ENCODE peak calls at places on chromosomes 3 and 15, in four cellular contexts. One of them, this sample, is unnamed.

GRCh38 chr3:184656991-184657669 is 54.7 kb downstream of the MAGEF1 start:
- DNase-seq in dorsolateral prefrontal cortex: no peak
- DNase-seq in fibroblast of pulmonary artery: peak
- DNase-seq in fibroblast of mammary gland: peak
- DNase-seq in this sample: peak

GRCh38 chr3:98961161-98962155 is 60.0 kb upstream of the DCBLD2 start:
- DNase-seq in fibroblast of pulmonary artery: peak
- DNase-seq in dorsolateral prefrontal cortex: no peak
- DNase-seq in fibroblast of mammary gland: peak
- DNase-seq in this sample: peak

GRCh38 chr3:124593442-124593829 is 136.8 kb upstream of the UMPS start:
- DNase-seq in dorsolateral prefrontal cortex: no peak
- DNase-seq in fibroblast of pulmonary artery: no peak
- DNase-seq in fibroblast of mammary gland: no peak
- DNase-seq in this sample: no peak

GRCh38 chr15:73715417-73715816 is 31.2 kb downstream of the CD276 start:
- DNase-seq in dorsolateral prefrontal cortex: no peak
- DNase-seq in fibroblast of mammary gland: no peak
- DNase-seq in fibroblast of pulmonary artery: no peak
- DNase-seq in this sample: no peak

GRCh38 chr3:128619146-128619890 is 31.3 kb downstream of the RPN1 start:
- DNase-seq in fibroblast of mammary gland: peak
- DNase-seq in fibroblast of pulmonary artery: peak
- DNase-seq in dorsolateral prefrontal cortex: no peak
- DNase-seq in this sample: no peak

GRCh38 chr3:71495708-71496472 is 87.6 kb downstream of the FOXP1 start:
- DNase-seq in dorsolateral prefrontal cortex: no peak
- DNase-seq in fibroblast of mammary gland: peak
- DNase-seq in fibroblast of pulmonary artery: peak
- DNase-seq in this sample: no peak

GRCh38 chr3:116176974-116177555 is 268.2 kb downstream of the LSAMP start:
- DNase-seq in dorsolateral prefrontal cortex: no peak
- DNase-seq in fibroblast of mammary gland: no peak
- DNase-seq in fibroblast of pulmonary artery: no peak
- DNase-seq in this sample: no peak

GRCh38 chr3:9970020-9970652 is 16.5 kb downstream of the EMC3 start:
- DNase-seq in fibroblast of mammary gland: peak
- DNase-seq in fibroblast of pulmonary artery: peak
- DNase-seq in dorsolateral prefrontal cortex: no peak
- DNase-seq in this sample: peak

GRCh38 chr3:158791259-158791920 is 10.5 kb upstream of the MFSD1 start:
- DNase-seq in fibroblast of pulmonary artery: peak
- DNase-seq in fibroblast of mammary gland: peak
- DNase-seq in dorsolateral prefrontal cortex: no peak
- DNase-seq in this sample: no peak

GRCh38 chr3:16103472-16103871 is 71.0 kb upstream of the GALNT15 start:
- DNase-seq in fibroblast of pulmonary artery: peak
- DNase-seq in dorsolateral prefrontal cortex: no peak
- DNase-seq in fibroblast of mammary gland: peak
- DNase-seq in this sample: peak

GRCh38 chr15:60460931-60461330 is 18.0 kb downstream of the ICE2 start:
- DNase-seq in fibroblast of pulmonary artery: no peak
- DNase-seq in fibroblast of mammary gland: no peak
- DNase-seq in dorsolateral prefrontal cortex: no peak
- DNase-seq in this sample: no peak

GRCh38 chr15:88042047-88042446 is 214.5 kb downstream of the NTRK3 start:
- DNase-seq in fibroblast of pulmonary artery: no peak
- DNase-seq in fibroblast of mammary gland: no peak
- DNase-seq in dorsolateral prefrontal cortex: no peak
- DNase-seq in this sample: no peak

GRCh38 chr15:89670985-89671560 is 8.1 kb downstream of the PLIN1 start:
- DNase-seq in fibroblast of mammary gland: no peak
- DNase-seq in fibroblast of pulmonary artery: no peak
- DNase-seq in dorsolateral prefrontal cortex: no peak
- DNase-seq in this sample: no peak

GRCh38 chr3:74614133-74614967 is at the start of gene CNTN3:
- DNase-seq in dorsolateral prefrontal cortex: no peak
- DNase-seq in fibroblast of pulmonary artery: peak
- DNase-seq in fibroblast of mammary gland: peak
- DNase-seq in this sample: no peak

GRCh38 chr3:64267774-64268604 is 42.7 kb upstream of the PRICKLE2 start:
- DNase-seq in dorsolateral prefrontal cortex: peak
- DNase-seq in fibroblast of mammary gland: peak
- DNase-seq in fibroblast of pulmonary artery: peak
- DNase-seq in this sample: peak

GRCh38 chr3:71087109-71088018 is 496.2 kb downstream of the FOXP1 start:
- DNase-seq in fibroblast of mammary gland: peak
- DNase-seq in dorsolateral prefrontal cortex: no peak
- DNase-seq in fibroblast of pulmonary artery: peak
- DNase-seq in this sample: no peak

GRCh38 chr15:55588070-55588817 is at the start of gene PYGO1:
- DNase-seq in fibroblast of mammary gland: peak
- DNase-seq in fibroblast of pulmonary artery: peak
- DNase-seq in dorsolateral prefrontal cortex: no peak
- DNase-seq in this sample: peak

GRCh38 chr3:124686028-124686670 is 44.1 kb upstream of the UMPS start:
- DNase-seq in dorsolateral prefrontal cortex: no peak
- DNase-seq in fibroblast of mammary gland: peak
- DNase-seq in fibroblast of pulmonary artery: no peak
- DNase-seq in this sample: no peak

GRCh38 chr15:51908312-51908711 is 63.3 kb downstream of the LEO1 start:
- DNase-seq in fibroblast of mammary gland: peak
- DNase-seq in fibroblast of pulmonary artery: peak
- DNase-seq in dorsolateral prefrontal cortex: no peak
- DNase-seq in this sample: no peak

GRCh38 chr15:75182187-75183131 is 19.2 kb upstream of the C15orf39 start:
- DNase-seq in dorsolateral prefrontal cortex: no peak
- DNase-seq in fibroblast of pulmonary artery: peak
- DNase-seq in fibroblast of mammary gland: peak
- DNase-seq in this sample: no peak

GRCh38 chr15:25793354-25794050 is 69.6 kb downstream of the ATP10A start:
- DNase-seq in dorsolateral prefrontal cortex: no peak
- DNase-seq in fibroblast of pulmonary artery: no peak
- DNase-seq in fibroblast of mammary gland: no peak
- DNase-seq in this sample: no peak

GRCh38 chr15:100924436-100924835 is 5.3 kb downstream of the LRRK1 start:
- DNase-seq in fibroblast of pulmonary artery: no peak
- DNase-seq in dorsolateral prefrontal cortex: no peak
- DNase-seq in fibroblast of mammary gland: no peak
- DNase-seq in this sample: no peak

DNA sequence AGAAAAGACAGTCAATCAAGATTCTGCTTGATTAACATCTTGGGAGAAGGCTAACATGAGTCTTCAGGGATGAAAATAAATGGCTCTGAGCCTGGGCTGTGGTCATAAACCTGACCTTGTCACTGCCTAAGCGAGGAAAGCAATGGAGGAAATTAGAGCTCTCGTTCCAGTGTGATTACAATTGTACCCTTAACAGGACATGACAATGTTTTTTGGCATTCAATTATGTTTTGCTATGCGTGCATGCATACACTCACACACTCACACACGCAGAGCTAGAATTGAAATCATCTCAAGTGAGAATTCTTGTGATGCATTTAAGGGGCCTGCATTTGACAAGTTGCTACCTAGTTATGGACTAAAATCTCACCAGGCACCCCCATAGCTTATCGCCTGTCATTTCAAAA is 24.1 kb downstream of the ZNF80 start:
- DNase-seq in dorsolateral prefrontal cortex: no peak
- DNase-seq in fibroblast of pulmonary artery: peak
- DNase-seq in fibroblast of mammary gland: peak
- DNase-seq in this sample: no peak
- H3K4me3 ChIP-seq in dorsolateral prefrontal cortex: no peak
- H3K4me3 ChIP-seq in fibroblast of pulmonary artery: no peak
- H3K4me3 ChIP-seq in fibroblast of mammary gland: no peak
- H3K4me3 ChIP-seq in this sample: no peak

DNA sequence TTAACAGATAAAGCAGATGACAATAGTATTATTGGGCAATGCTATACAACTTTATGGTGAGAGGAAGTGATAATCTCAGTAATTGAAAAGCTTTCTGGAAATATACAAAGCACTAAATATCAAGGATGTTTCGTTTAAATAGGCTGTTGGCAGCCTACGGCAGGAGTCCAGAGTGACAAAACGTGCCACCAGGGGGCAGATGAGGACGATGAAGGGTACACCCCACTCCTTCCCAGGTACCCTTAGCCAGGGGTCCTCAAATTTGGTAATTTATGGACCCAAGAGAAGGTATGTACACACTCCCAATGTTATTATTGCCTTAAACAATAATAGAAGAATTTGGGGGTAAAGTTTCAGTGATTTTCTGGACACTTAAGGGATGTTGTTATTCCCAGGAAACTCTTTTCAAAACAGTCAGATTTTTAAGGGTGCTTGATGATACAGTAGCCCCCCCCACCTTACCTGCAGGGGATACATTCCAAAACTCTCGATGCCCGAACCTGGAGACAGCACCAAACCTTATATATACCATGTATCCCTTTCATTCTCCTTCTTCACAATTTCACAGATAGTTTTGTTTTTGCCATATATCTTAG is 1.4 kb upstream of the MAGEL2 start:
- DNase-seq in fibroblast of pulmonary artery: peak
- DNase-seq in dorsolateral prefrontal cortex: peak
- DNase-seq in fibroblast of mammary gland: peak
- DNase-seq in this sample: no peak
- TF ChIP-seq CTCF in fibroblast of pulmonary artery: peak
- TF ChIP-seq CTCF in dorsolateral prefrontal cortex: peak
- TF ChIP-seq CTCF in fibroblast of mammary gland: peak
- TF ChIP-seq CTCF in this sample: peak

DNA sequence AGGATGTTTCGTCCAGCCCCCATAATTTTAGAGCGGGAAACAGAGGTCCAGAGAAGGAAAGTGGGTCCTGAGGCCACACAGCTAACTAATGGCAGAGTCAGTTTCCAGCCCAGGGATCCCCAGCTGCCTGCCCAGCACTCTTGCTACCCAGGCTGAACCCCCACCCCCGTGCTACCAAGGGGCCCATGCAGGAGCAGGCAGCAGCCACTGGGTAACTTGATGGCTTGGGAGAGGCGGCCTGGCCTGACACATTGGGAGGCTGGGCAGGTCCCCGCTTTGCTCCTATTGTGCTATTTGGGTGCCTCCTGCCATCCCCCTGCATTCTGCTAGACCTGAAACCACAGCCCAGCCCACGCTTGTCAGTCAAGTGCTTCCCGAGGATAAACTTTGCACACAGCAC is 6.8 kb downstream of the PAK6 start:
- DNase-seq in fibroblast of pulmonary artery: no peak
- DNase-seq in dorsolateral prefrontal cortex: no peak
- DNase-seq in fibroblast of mammary gland: no peak
- DNase-seq in this sample: no peak
- H3K4me3 ChIP-seq in fibroblast of pulmonary artery: no peak
- H3K4me3 ChIP-seq in dorsolateral prefrontal cortex: no peak
- H3K4me3 ChIP-seq in fibroblast of mammary gland: no peak
- H3K4me3 ChIP-seq in this sample: no peak

GRCh38 chr3:58214484-58215316 is 3.9 kb upstream of the DNASE1L3 start:
- DNase-seq in fibroblast of mammary gland: peak
- DNase-seq in dorsolateral prefrontal cortex: no peak
- DNase-seq in fibroblast of pulmonary artery: peak
- DNase-seq in this sample: no peak

GRCh38 chr3:58209933-58210332 is 839 bp downstream of the DNASE1L3 start:
- DNase-seq in dorsolateral prefrontal cortex: no peak
- DNase-seq in fibroblast of pulmonary artery: no peak
- DNase-seq in fibroblast of mammary gland: no peak
- DNase-seq in this sample: no peak

GRCh38 chr3:58206406-58207011 is 4.3 kb downstream of the DNASE1L3 start:
- DNase-seq in fibroblast of mammary gland: peak
- DNase-seq in dorsolateral prefrontal cortex: peak
- DNase-seq in fibroblast of pulmonary artery: peak
- DNase-seq in this sample: peak

GRCh38 chr3:58207954-58208353 is 2.8 kb downstream of the DNASE1L3 start:
- DNase-seq in fibroblast of pulmonary artery: no peak
- DNase-seq in dorsolateral prefrontal cortex: no peak
- DNase-seq in fibroblast of mammary gland: no peak
- DNase-seq in this sample: no peak

DNA sequence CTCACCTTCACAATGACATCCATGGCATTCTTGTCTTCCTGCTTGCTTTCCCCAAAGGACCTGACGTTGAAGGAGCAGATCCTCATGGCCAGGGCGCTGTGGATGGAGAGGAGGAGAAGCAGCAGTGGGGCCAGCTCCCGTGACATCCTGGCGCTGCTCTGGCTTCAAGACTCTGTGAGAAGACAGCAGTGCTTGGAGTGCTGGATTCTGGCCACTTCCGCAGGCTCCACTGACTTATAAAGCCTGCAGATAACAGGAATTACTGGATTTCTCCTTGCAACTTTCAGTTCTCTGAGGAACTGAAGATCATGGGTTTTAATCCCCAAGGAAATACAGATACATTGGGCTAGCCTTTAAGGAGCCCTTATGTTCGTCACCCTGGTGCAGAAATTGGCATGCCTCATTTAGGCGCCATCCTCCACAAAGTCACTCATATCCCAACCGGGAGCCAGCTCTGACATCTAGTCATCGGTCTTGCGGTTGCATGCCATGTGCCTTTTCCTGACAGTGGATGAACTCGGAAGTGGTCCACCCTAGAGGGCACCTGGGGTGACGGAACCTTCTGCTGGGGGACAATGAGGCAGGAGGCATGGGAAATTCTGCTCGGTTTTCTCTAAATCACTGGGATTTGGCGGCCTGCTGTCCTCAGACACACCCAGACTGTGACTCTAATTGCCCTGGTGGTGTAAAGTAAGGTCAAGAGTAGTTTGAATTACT is at the start of gene DNASE1L3:
- DNase-seq in fibroblast of pulmonary artery: peak
- DNase-seq in dorsolateral prefrontal cortex: no peak
- DNase-seq in fibroblast of mammary gland: peak
- DNase-seq in this sample: no peak
- TF ChIP-seq CTCF in fibroblast of pulmonary artery: no peak
- TF ChIP-seq CTCF in dorsolateral prefrontal cortex: no peak
- TF ChIP-seq CTCF in fibroblast of mammary gland: no peak
- TF ChIP-seq CTCF in this sample: no peak

DNA sequence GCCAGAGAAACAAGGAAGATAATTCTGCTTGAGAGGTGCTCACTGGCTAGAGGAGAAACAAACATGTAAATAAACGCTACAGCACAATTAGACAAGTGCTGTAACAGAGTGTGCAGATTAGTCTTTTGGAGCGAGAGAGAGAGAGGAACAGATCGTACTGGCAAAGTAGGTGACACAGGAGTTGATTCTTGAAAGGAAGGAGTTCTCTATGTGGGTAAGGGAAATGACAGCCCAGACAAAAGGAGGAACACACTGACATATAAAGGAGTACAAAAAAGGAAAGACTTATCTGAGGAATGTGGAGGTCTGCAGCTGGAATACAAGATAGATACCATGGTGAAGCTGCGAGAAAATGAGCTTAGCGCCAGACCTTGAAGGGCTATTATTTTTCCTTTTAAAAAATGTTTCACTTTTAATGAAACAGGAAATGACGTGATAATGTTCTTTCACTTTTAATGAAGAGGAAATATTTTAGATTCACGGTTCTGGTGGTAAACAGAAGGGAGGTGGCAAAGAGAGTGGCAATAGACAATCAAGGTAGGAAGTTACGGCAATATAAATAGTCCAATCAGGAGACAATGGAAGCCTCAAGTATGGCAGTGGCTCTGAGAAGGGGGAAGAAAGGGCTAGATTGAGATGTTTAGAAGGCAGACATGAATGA is 202.9 kb downstream of the VPS13C start:
- DNase-seq in fibroblast of mammary gland: no peak
- DNase-seq in dorsolateral prefrontal cortex: no peak
- DNase-seq in fibroblast of pulmonary artery: peak
- DNase-seq in this sample: no peak
- H3K4me3 ChIP-seq in fibroblast of mammary gland: no peak
- H3K4me3 ChIP-seq in dorsolateral prefrontal cortex: no peak
- H3K4me3 ChIP-seq in fibroblast of pulmonary artery: no peak
- H3K4me3 ChIP-seq in this sample: no peak

GRCh38 chr15:85335193-85335939 is 45.0 kb upstream of the AKAP13 start:
- DNase-seq in fibroblast of mammary gland: no peak
- DNase-seq in fibroblast of pulmonary artery: no peak
- DNase-seq in dorsolateral prefrontal cortex: no peak
- DNase-seq in this sample: no peak
- TF ChIP-seq CTCF in fibroblast of mammary gland: no peak
- TF ChIP-seq CTCF in fibroblast of pulmonary artery: peak
- TF ChIP-seq CTCF in dorsolateral prefrontal cortex: no peak
- TF ChIP-seq CTCF in this sample: no peak

This sample was measured in astrocyte of the cerebellum.